ENCODE peak calls at places on chromosomes 16 and 17, in six cellular contexts. One of them, this sample, is unnamed.

GRCh38 chr17:47694818-47695663 is 1.1 kb downstream of the TBKBP1 start:
- DNase-seq in mesenchymal stem cell: peak; percentile 65
- DNase-seq in trophoblast cell: no peak
- DNase-seq in mesendoderm: peak; percentile 65
- DNase-seq in neuronal stem cell: no peak
- DNase-seq in H9: peak; percentile 71
- DNase-seq in this sample: peak; percentile 49

GRCh38 chr16:69072640-69072974 is 32.8 kb upstream of the HAS3 start:
- DNase-seq in mesendoderm: no peak
- DNase-seq in mesenchymal stem cell: no peak
- DNase-seq in neuronal stem cell: no peak
- DNase-seq in trophoblast cell: no peak
- DNase-seq in H9: no peak
- DNase-seq in this sample: no peak

GRCh38 chr17:81690549-81690948 is 6.7 kb downstream of the HGS start:
- DNase-seq in mesenchymal stem cell: no peak
- DNase-seq in H9: no peak
- DNase-seq in trophoblast cell: no peak
- DNase-seq in mesendoderm: no peak
- DNase-seq in neuronal stem cell: no peak
- DNase-seq in this sample: no peak

GRCh38 chr16:49345829-49346228 is 27.8 kb upstream of the C16orf78 start:
- DNase-seq in H9: no peak
- DNase-seq in mesenchymal stem cell: no peak
- DNase-seq in mesendoderm: peak; percentile 49
- DNase-seq in neuronal stem cell: peak; percentile 57
- DNase-seq in trophoblast cell: no peak
- DNase-seq in this sample: no peak

GRCh38 chr17:78997881-78998280 is 11.7 kb downstream of the CANT1 start:
- DNase-seq in mesenchymal stem cell: no peak
- DNase-seq in neuronal stem cell: no peak
- DNase-seq in H9: no peak
- DNase-seq in mesendoderm: no peak
- DNase-seq in trophoblast cell: no peak
- DNase-seq in this sample: no peak

GRCh38 chr17:79622201-79622601 is 11.3 kb upstream of the RBFOX3 start:
- DNase-seq in trophoblast cell: no peak
- DNase-seq in neuronal stem cell: no peak
- DNase-seq in H9: peak; percentile 30
- DNase-seq in mesendoderm: no peak
- DNase-seq in mesenchymal stem cell: no peak
- DNase-seq in this sample: no peak

GRCh38 chr16:70781800-70782199 is 19.2 kb downstream of the VAC14 start:
- DNase-seq in trophoblast cell: no peak
- DNase-seq in neuronal stem cell: no peak
- DNase-seq in mesendoderm: no peak
- DNase-seq in H9: peak; percentile 17
- DNase-seq in mesenchymal stem cell: no peak
- DNase-seq in this sample: no peak

GRCh38 chr17:60165976-60166375 is 16.2 kb downstream of the CA4 start:
- DNase-seq in H9: no peak
- DNase-seq in neuronal stem cell: no peak
- DNase-seq in mesenchymal stem cell: no peak
- DNase-seq in trophoblast cell: no peak
- DNase-seq in mesendoderm: peak; percentile 51
- DNase-seq in this sample: no peak

GRCh38 chr17:80114758-80115157 is 13.4 kb downstream of the GAA start:
- DNase-seq in H9: no peak
- DNase-seq in neuronal stem cell: no peak
- DNase-seq in trophoblast cell: no peak
- DNase-seq in mesendoderm: no peak
- DNase-seq in mesenchymal stem cell: no peak
- DNase-seq in this sample: no peak

GRCh38 chr16:69115361-69115760 is 9.9 kb downstream of the HAS3 start:
- DNase-seq in mesenchymal stem cell: no peak
- DNase-seq in trophoblast cell: no peak
- DNase-seq in mesendoderm: no peak
- DNase-seq in H9: no peak
- DNase-seq in neuronal stem cell: no peak
- DNase-seq in this sample: no peak

GRCh38 chr17:65062168-65062915 is 5.8 kb upstream of the GNA13 start:
- DNase-seq in mesenchymal stem cell: peak; percentile 29
- DNase-seq in H9: no peak
- DNase-seq in trophoblast cell: peak; percentile 74
- DNase-seq in mesendoderm: peak; percentile 80
- DNase-seq in neuronal stem cell: no peak
- DNase-seq in this sample: no peak

GRCh38 chr16:30837904-30838303 is 50.9 kb upstream of the ZNF629 start:
- DNase-seq in trophoblast cell: no peak
- DNase-seq in H9: no peak
- DNase-seq in neuronal stem cell: no peak
- DNase-seq in mesendoderm: peak; percentile 71
- DNase-seq in mesenchymal stem cell: no peak
- DNase-seq in this sample: peak; percentile 23

GRCh38 chr16:63945805-63946204 is 1176.1 kb downstream of the CDH11 start:
- DNase-seq in trophoblast cell: no peak
- DNase-seq in H9: no peak
- DNase-seq in mesendoderm: no peak
- DNase-seq in mesenchymal stem cell: no peak
- DNase-seq in neuronal stem cell: no peak
- DNase-seq in this sample: no peak

GRCh38 chr17:18362509-18363020 is 785 bp downstream of the SHMT1 start:
- DNase-seq in mesendoderm: peak; percentile 13
- DNase-seq in H9: peak; percentile 48
- DNase-seq in neuronal stem cell: peak; percentile 9
- DNase-seq in trophoblast cell: peak; percentile 92
- DNase-seq in mesenchymal stem cell: peak; percentile 30
- DNase-seq in this sample: no peak

GRCh38 chr16:4103741-4104140 is 12.5 kb downstream of the ADCY9 start:
- DNase-seq in trophoblast cell: no peak
- DNase-seq in H9: no peak
- DNase-seq in neuronal stem cell: no peak
- DNase-seq in mesendoderm: no peak
- DNase-seq in mesenchymal stem cell: no peak
- DNase-seq in this sample: no peak

GRCh38 chr16:4105848-4106247 is 10.4 kb downstream of the ADCY9 start:
- DNase-seq in trophoblast cell: no peak
- DNase-seq in neuronal stem cell: no peak
- DNase-seq in H9: no peak
- DNase-seq in mesendoderm: no peak
- DNase-seq in mesenchymal stem cell: no peak
- DNase-seq in this sample: no peak

GRCh38 chr16:4110065-4110464 is 6.2 kb downstream of the ADCY9 start:
- DNase-seq in H9: no peak
- DNase-seq in mesendoderm: no peak
- DNase-seq in trophoblast cell: no peak
- DNase-seq in neuronal stem cell: no peak
- DNase-seq in mesenchymal stem cell: no peak
- DNase-seq in this sample: no peak

GRCh38 chr16:4109250-4109736 is 6.9 kb downstream of the ADCY9 start:
- DNase-seq in mesendoderm: peak; percentile 27
- DNase-seq in H9: no peak
- DNase-seq in neuronal stem cell: no peak
- DNase-seq in mesenchymal stem cell: no peak
- DNase-seq in trophoblast cell: no peak
- DNase-seq in this sample: no peak

DNA sequence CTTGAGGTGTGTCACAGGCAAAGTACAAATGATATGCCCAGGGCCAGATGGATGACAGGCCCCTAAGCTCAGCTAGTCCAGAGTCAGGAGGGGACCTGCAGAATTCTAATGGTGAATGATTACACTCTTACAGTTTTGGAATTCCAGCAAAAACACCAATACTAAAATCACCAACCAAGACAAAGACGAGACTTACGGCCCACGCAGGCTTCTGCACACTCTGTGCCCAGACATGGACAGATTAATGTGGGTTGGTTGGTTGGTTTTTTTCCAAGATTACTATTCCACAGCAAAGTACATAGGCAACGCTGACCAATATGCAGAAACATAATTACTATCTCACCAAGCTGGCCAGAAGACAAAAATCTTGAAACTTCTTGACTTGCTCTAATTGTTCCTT is 9.7 kb downstream of the ADCY9 start:
- DNase-seq in mesendoderm: no peak
- DNase-seq in neuronal stem cell: no peak
- DNase-seq in H9: no peak
- DNase-seq in mesenchymal stem cell: no peak
- DNase-seq in trophoblast cell: no peak
- DNase-seq in this sample: no peak
- H2BK120ac ChIP-seq in mesendoderm: no peak overlapping the region
- H2BK120ac ChIP-seq in neuronal stem cell: no peak overlapping the region
- H2BK120ac ChIP-seq in H9: no peak overlapping the region
- H2BK120ac ChIP-seq in mesenchymal stem cell: no peak overlapping the region
- H2BK120ac ChIP-seq in trophoblast cell: no peak overlapping the region
- H2BK120ac ChIP-seq in this sample: no peak overlapping the region

GRCh38 chr16:20866161-20866772 is 33.9 kb downstream of the DCUN1D3 start:
- DNase-seq in neuronal stem cell: peak; percentile 6
- DNase-seq in mesendoderm: peak; percentile 78
- DNase-seq in H9: peak; percentile 41
- DNase-seq in mesenchymal stem cell: peak; percentile 82
- DNase-seq in trophoblast cell: peak; percentile 24
- DNase-seq in this sample: peak; percentile 87
- H2BK120ac ChIP-seq in neuronal stem cell: no peak overlapping the region
- H2BK120ac ChIP-seq in mesendoderm: no peak overlapping the region
- H2BK120ac ChIP-seq in H9: no peak overlapping the region
- H2BK120ac ChIP-seq in mesenchymal stem cell: peak overlapping the region; percentile 77
- H2BK120ac ChIP-seq in trophoblast cell: peak overlapping the region; percentile 19
- H2BK120ac ChIP-seq in this sample: peak overlapping the region; percentile 100

DNA sequence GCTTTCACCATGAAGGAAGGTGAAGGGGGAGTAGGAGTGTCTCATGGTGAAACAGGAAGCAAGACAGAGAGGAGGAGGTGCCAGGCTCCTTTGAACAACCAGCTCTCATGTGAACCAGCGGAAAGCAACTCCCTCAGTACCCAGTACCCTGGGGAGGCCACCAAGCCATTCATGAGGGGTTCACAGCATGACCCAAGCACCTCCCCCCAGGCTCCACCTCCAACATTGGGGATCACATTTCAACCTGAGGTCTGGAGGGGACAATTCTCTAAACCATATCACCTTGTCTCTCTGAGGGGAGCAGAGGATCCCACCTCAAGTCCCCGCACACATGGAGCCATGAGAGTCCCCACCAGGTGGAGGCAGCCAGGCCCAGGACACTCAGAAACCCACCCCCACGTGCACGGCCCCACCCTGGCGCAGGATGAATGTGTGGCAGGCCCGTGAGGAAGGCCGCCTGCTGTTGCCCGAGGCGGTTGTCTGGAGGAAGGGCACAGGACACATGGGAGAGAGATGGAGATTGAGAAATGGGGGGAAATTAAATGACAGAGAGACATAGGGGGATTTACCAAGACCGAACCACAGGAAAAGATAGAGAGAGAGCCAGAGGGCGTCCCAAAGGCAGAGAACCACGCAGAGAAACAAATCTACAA is 85.9 kb downstream of the TMEM132E start:
- DNase-seq in H9: peak; percentile 55
- DNase-seq in mesenchymal stem cell: no peak
- DNase-seq in mesendoderm: peak; percentile 14
- DNase-seq in trophoblast cell: no peak
- DNase-seq in neuronal stem cell: no peak
- DNase-seq in this sample: no peak
- H2BK120ac ChIP-seq in H9: no peak overlapping the region
- H2BK120ac ChIP-seq in mesenchymal stem cell: no peak overlapping the region
- H2BK120ac ChIP-seq in mesendoderm: no peak overlapping the region
- H2BK120ac ChIP-seq in trophoblast cell: no peak overlapping the region
- H2BK120ac ChIP-seq in neuronal stem cell: no peak overlapping the region
- H2BK120ac ChIP-seq in this sample: no peak overlapping the region

DNA sequence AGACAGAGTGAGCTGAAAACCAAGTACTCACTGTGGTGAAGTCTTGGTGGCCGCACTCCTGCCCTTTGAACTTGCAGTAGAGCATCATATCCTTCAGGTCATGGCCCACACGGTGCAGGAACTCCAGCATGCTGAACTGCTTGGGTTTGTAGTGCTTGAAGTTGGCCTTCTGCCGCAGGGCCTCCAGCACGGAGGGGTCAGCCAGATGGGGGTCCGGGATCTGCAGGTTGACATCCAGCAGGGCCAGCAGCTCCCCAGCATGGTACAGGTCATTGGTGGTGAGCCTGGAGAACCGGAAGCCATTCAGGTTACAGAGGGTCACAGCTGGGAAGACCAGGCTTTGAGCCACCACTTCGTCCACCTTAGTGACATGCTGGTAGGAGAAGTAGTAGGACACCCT is 99.1 kb upstream of the CCL2 start:
- DNase-seq in mesendoderm: no peak
- DNase-seq in H9: no peak
- DNase-seq in mesenchymal stem cell: no peak
- DNase-seq in neuronal stem cell: no peak
- DNase-seq in trophoblast cell: no peak
- DNase-seq in this sample: no peak
- H2BK120ac ChIP-seq in mesendoderm: no peak overlapping the region
- H2BK120ac ChIP-seq in H9: no peak overlapping the region
- H2BK120ac ChIP-seq in mesenchymal stem cell: no peak overlapping the region
- H2BK120ac ChIP-seq in neuronal stem cell: no peak overlapping the region
- H2BK120ac ChIP-seq in trophoblast cell: no peak overlapping the region
- H2BK120ac ChIP-seq in this sample: no peak overlapping the region

GRCh38 chr17:58416396-58416795 is 938 bp downstream of the RNF43 start:
- DNase-seq in trophoblast cell: no peak
- DNase-seq in mesenchymal stem cell: no peak
- DNase-seq in H9: no peak
- DNase-seq in neuronal stem cell: no peak
- DNase-seq in mesendoderm: no peak
- DNase-seq in this sample: no peak

GRCh38 chr17:58415371-58416055 is 1.8 kb downstream of the RNF43 start:
- DNase-seq in neuronal stem cell: no peak
- DNase-seq in H9: peak; percentile 68
- DNase-seq in mesendoderm: peak; percentile 20
- DNase-seq in trophoblast cell: no peak
- DNase-seq in mesenchymal stem cell: no peak
- DNase-seq in this sample: no peak

GRCh38 chr17:58416937-58417299 is 416 bp downstream of the RNF43 start:
- DNase-seq in mesenchymal stem cell: no peak
- DNase-seq in mesendoderm: peak; percentile 22
- DNase-seq in neuronal stem cell: no peak
- DNase-seq in H9: no peak
- DNase-seq in trophoblast cell: no peak
- DNase-seq in this sample: no peak

GRCh38 chr17:58414596-58414997 is 2.7 kb downstream of the RNF43 start:
- DNase-seq in mesendoderm: no peak
- DNase-seq in neuronal stem cell: no peak
- DNase-seq in trophoblast cell: no peak
- DNase-seq in H9: no peak
- DNase-seq in mesenchymal stem cell: no peak
- DNase-seq in this sample: no peak

GRCh38 chr17:58417300-58418092 is at the start of gene RNF43:
- DNase-seq in neuronal stem cell: peak; percentile 81
- DNase-seq in trophoblast cell: peak; percentile 93
- DNase-seq in mesendoderm: peak; percentile 99
- DNase-seq in mesenchymal stem cell: peak; percentile 83
- DNase-seq in H9: peak; percentile 100
- DNase-seq in this sample: peak; percentile 71
- H2BK120ac ChIP-seq in neuronal stem cell: no peak within 1 kb of the TSS
- H2BK120ac ChIP-seq in trophoblast cell: no peak within 1 kb of the TSS
- H2BK120ac ChIP-seq in mesendoderm: no peak within 1 kb of the TSS
- H2BK120ac ChIP-seq in mesenchymal stem cell: no peak within 1 kb of the TSS
- H2BK120ac ChIP-seq in H9: no peak within 1 kb of the TSS
- H2BK120ac ChIP-seq in this sample: no peak within 1 kb of the TSS

DNA sequence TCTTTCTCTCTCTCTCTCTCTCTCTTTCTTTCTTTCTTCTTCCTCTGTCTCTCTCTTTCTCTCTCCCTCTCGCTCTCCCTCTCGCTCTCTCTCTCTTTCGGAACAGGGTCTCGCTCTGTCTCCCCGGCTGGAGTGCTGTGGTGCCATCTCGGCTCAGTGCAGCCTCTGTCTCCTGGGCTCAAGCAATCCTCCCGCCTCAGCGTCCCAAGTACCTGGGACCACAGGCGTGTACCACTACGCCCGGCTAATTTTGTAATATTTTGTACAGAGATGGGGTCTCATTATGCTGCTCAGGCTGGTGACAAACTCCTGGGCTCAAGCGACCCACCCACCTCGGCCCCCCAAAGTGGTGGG is 12.7 kb upstream of the KLHDC4 start:
- DNase-seq in trophoblast cell: no peak
- DNase-seq in mesenchymal stem cell: no peak
- DNase-seq in neuronal stem cell: no peak
- DNase-seq in H9: no peak
- DNase-seq in mesendoderm: no peak
- DNase-seq in this sample: no peak
- H2BK120ac ChIP-seq in trophoblast cell: peak overlapping the region; percentile 97
- H2BK120ac ChIP-seq in mesenchymal stem cell: peak overlapping the region; percentile 99
- H2BK120ac ChIP-seq in neuronal stem cell: no peak overlapping the region
- H2BK120ac ChIP-seq in H9: peak overlapping the region; percentile 41
- H2BK120ac ChIP-seq in mesendoderm: peak overlapping the region; percentile 98
- H2BK120ac ChIP-seq in this sample: peak overlapping the region; percentile 100